ENCODE peak calls at places on chromosomes 5 and 9, in six cellular contexts. H is posterior cingulate gyrus, J is ACHN, Q is kidney glomerular epithelial cell, U is pancreas, C is Karpas-422. Y is an unnamed sample.

GRCh38 chr5:88883059-88883565 is at the start of gene MEF2C:
- DNase-seq in H (peak), J (peak), Q (peak), U (peak), C (peak), Y (peak)

GRCh38 chr5:163432527-163432926 is 4.9 kb upstream of the CCNG1 start:
- DNase-seq in H (no peak), J (no peak), Q (no peak), U (no peak), C (no peak), Y (no peak)

GRCh38 chr5:158261669-158262367 is 402.9 kb upstream of the CLINT1 start:
- DNase-seq in H (no peak), J (no peak), Q (no peak), U (no peak), C (no peak), Y (no peak)

GRCh38 chr5:174300941-174301761 is 255.6 kb downstream of the NSG2 start:
- DNase-seq in H (no peak), J (no peak), Q (no peak), U (no peak), C (no peak), Y (no peak)

GRCh38 chr5:15914603-15915002 is 265.0 kb downstream of the MARCHF11 start:
- DNase-seq in H (no peak), J (no peak), Q (no peak), U (no peak), C (no peak), Y (peak)

GRCh38 chr9:87193151-87193550 is 245.8 kb upstream of the GAS1 start:
- DNase-seq in H (no peak), J (no peak), Q (no peak), U (no peak), C (no peak), Y (no peak)

GRCh38 chr5:41403846-41404245 is 106.6 kb downstream of the PLCXD3 start:
- DNase-seq in H (no peak), J (no peak), Q (no peak), U (no peak), C (no peak), Y (peak)

GRCh38 chr5:173490681-173491080 is 125.8 kb downstream of the BOD1 start:
- DNase-seq in H (no peak), J (no peak), Q (no peak), U (no peak), C (no peak), Y (no peak)

GRCh38 chr5:1363160-1363559 is 18.3 kb upstream of the CLPTM1L start:
- DNase-seq in H (peak), J (no peak), Q (no peak), U (no peak), C (no peak), Y (no peak)

GRCh38 chr5:36722913-36723312 is 116.5 kb downstream of the SLC1A3 start:
- DNase-seq in H (no peak), J (no peak), Q (no peak), U (no peak), C (no peak), Y (no peak)

GRCh38 chr5:10333154-10334006 is 20.1 kb upstream of the MARCHF6 start:
- DNase-seq in H (peak), J (peak), Q (no peak), U (peak), C (no peak), Y (no peak)

GRCh38 chr5:173917788-173918786 is 29.9 kb downstream of the CPEB4 start:
- DNase-seq in H (no peak), J (peak), Q (peak), U (peak), C (peak), Y (peak)

GRCh38 chr9:115980502-115980901 is 173.1 kb upstream of the PAPPA start:
- DNase-seq in H (no peak), J (no peak), Q (no peak), U (no peak), C (no peak), Y (no peak)

GRCh38 chr5:68343421-68343826 is 127.9 kb downstream of the PIK3R1 start:
- DNase-seq in H (no peak), J (peak), Q (peak), U (peak), C (no peak), Y (peak)

GRCh38 chr5:11046160-11046559 is 285.1 kb upstream of the DAP start:
- DNase-seq in H (no peak), J (no peak), Q (no peak), U (no peak), C (peak), Y (peak)

GRCh38 chr9:125997510-125997823 is 250.3 kb downstream of the PBX3 start:
- DNase-seq in H (peak), J (no peak), Q (no peak), U (no peak), C (no peak), Y (no peak)

GRCh38 chr5:56676091-56676768 is 139.1 kb upstream of the MAP3K1 start:
- DNase-seq in H (no peak), J (no peak), Q (no peak), U (no peak), C (no peak), Y (no peak)

GRCh38 chr9:132141364-132141947 is 20.4 kb upstream of the NTNG2 start:
- DNase-seq in H (peak), J (peak), Q (peak), U (no peak), C (no peak), Y (peak)

GRCh38 chr5:1065891-1066650 is 45.8 kb downstream of the SLC12A7 start:
- DNase-seq in H (peak), J (no peak), Q (no peak), U (no peak), C (no peak), Y (no peak)

GRCh38 chr9:136787690-136788400 is 3.3 kb upstream of the TMEM141 start:
- DNase-seq in H (peak), J (peak), Q (peak), U (peak), C (peak), Y (peak)

GRCh38 chr9:4550777-4551476 is 60.7 kb downstream of the SLC1A1 start:
- DNase-seq in H (no peak), J (no peak), Q (no peak), U (no peak), C (no peak), Y (peak)

Y was measured in cardiac fibroblast.